ENCODE peak calls at places on chromosomes 7 and 10, in four cellular contexts. F is tibial nerve, X is RWPE1, E is A549. Y is an unnamed sample.

GRCh38 chr10:73209705-73210104 is 37.4 kb downstream of the DNAJC9 start:
- DNase-seq in F (no peak), X (peak), E (no peak), Y (no peak)

GRCh38 chr10:103692421-103693069 is 162.8 kb downstream of the SH3PXD2A start:
- DNase-seq in F (no peak), X (no peak), E (no peak), Y (no peak)

GRCh38 chr10:29598861-29599311 is 35.9 kb downstream of the SVIL start:
- DNase-seq in F (no peak), X (no peak), E (no peak), Y (no peak)

GRCh38 chr7:123401295-123401694 is 133.1 kb downstream of the IQUB start:
- DNase-seq in F (no peak), X (no peak), E (no peak), Y (no peak)

GRCh38 chr10:7846591-7846990 is 28.3 kb downstream of the TAF3 start:
- DNase-seq in F (no peak), X (no peak), E (no peak), Y (no peak)

GRCh38 chr10:12042409-12042796 is 206 bp downstream of the UPF2 start:
- DNase-seq in F (no peak), X (peak), E (peak), Y (peak)

GRCh38 chr10:42952931-42953683 is 123.8 kb upstream of the RET start:
- DNase-seq in F (no peak), X (no peak), E (no peak), Y (peak)

GRCh38 chr10:86340176-86340990 is 26.2 kb downstream of the GRID1 start:
- DNase-seq in F (no peak), X (no peak), E (no peak), Y (no peak)

GRCh38 chr7:117202511-117202910 is 120.3 kb downstream of the WNT2 start:
- DNase-seq in F (no peak), X (no peak), E (no peak), Y (no peak)

GRCh38 chr7:66055321-66055956 is 20.2 kb upstream of the ASL start:
- DNase-seq in F (no peak), X (no peak), E (no peak), Y (no peak)

GRCh38 chr7:73507556-73507955 is 14.5 kb downstream of the BAZ1B start:
- DNase-seq in F (no peak), X (no peak), E (no peak), Y (no peak)

GRCh38 chr7:2775376-2775775 is 68.7 kb downstream of the GNA12 start:
- DNase-seq in F (no peak), X (no peak), E (no peak), Y (no peak)

GRCh38 chr7:131111081-131111576 is 216.5 kb upstream of the MKLN1 start:
- DNase-seq in F (no peak), X (no peak), E (peak), Y (no peak)

GRCh38 chr7:148540041-148540738 is 50.4 kb upstream of the C7orf33 start:
- DNase-seq in F (no peak), X (peak), E (peak), Y (no peak)

GRCh38 chr10:36187382-36188042 is 545.4 kb upstream of the FZD8 start:
- DNase-seq in F (no peak), X (no peak), E (no peak), Y (no peak)

GRCh38 chr10:5813091-5813340 is 218 bp downstream of the GDI2 start:
- DNase-seq in F (no peak), X (no peak), E (no peak), Y (no peak)

GRCh38 chr10:113381906-113382562 is 170.8 kb upstream of the HABP2 start:
- DNase-seq in F (no peak), X (no peak), E (no peak), Y (peak)

DNA sequence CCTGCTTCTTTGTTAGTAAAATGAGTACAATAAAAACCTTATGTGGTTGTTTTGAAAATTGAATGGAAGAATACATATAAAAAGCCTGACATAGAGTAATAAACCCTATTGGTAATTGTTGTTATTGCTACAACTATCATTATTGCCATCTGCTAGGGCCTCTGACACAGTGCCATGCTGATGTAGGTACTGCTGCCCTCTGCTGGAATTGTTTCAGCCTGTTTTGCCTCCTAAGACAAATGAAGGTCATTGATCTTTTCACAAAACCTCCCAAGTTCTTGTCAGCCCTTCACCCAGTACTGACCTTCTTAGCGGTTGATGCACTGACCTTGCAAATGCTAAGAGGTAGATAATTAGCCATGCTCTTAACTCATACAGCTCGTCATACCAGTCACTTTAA is 975.3 kb downstream of the SORCS1 start:
- DNase-seq in F (no peak), X (peak), E (no peak), Y (peak)
- TF ChIP-seq CTCF in F (peak), X (peak), E (peak), Y (peak)

GRCh38 chr7:108815815-108816214 is 246.1 kb downstream of the DNAJB9 start:
- DNase-seq in F (no peak), X (no peak), E (no peak), Y (no peak)

GRCh38 chr7:108808556-108808955 is 238.9 kb downstream of the DNAJB9 start:
- DNase-seq in F (no peak), X (no peak), E (no peak), Y (no peak)

GRCh38 chr7:108818742-108819141 is 249.1 kb downstream of the DNAJB9 start:
- DNase-seq in F (no peak), X (no peak), E (no peak), Y (no peak)

GRCh38 chr7:108809356-108809755 is 239.7 kb downstream of the DNAJB9 start:
- DNase-seq in F (no peak), X (no peak), E (no peak), Y (no peak)

GRCh38 chr7:108813247-108814014 is 243.8 kb downstream of the DNAJB9 start:
- DNase-seq in F (no peak), X (no peak), E (no peak), Y (no peak)
- TF ChIP-seq CTCF in F (no peak), X (no peak), E (no peak), Y (no peak)

DNA sequence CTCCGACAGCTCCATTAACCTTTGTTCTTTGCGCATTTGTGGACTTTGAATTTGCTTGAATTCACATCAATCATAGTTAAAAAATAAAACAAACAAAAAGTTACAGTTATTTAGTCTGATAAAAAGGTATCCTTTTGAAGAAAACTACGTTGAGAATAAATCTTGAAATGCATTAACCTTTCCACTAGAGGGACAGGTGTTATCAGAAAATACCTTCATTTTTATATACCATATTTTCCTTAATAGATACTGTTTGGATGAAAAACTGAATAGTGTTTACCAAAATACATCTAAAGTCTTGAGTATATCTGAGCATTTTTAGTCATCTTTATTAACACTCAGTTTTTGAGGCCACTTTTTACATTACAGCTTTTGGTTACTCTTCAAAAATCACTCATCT is 371.9 kb downstream of the ZWINT start:
- DNase-seq in F (no peak), X (no peak), E (no peak), Y (no peak)
- TF ChIP-seq CTCF in F (no peak), X (peak), E (no peak), Y (peak)

GRCh38 chr7:91609525-91609924 is 271.0 kb downstream of the MTERF1 start:
- DNase-seq in F (no peak), X (no peak), E (no peak), Y (no peak)
- TF ChIP-seq CTCF in F (no peak), X (no peak), E (no peak), Y (no peak)

DNA sequence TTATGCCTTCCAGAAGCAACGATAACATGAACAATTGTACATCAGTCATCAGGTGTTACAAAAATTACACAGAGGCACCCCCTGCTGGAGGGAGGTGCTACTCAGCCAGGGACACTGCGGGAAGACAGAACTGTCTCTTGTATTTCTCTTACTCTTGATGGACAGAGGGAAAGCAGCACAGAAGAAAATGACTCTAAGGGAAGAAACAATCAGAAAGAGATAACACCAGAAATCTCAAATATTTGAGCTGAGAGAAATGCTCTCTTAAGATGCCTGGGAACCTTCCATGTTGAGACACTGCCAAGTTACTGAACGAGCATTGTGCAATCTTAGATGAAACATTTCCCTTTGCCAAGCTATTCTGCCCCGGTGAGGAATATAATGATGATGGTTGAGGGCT is 227.6 kb upstream of the NPSR1 start:
- DNase-seq in F (no peak), X (peak), E (peak), Y (peak)
- TF ChIP-seq CTCF in F (no peak), X (peak), E (peak), Y (peak)

DNA sequence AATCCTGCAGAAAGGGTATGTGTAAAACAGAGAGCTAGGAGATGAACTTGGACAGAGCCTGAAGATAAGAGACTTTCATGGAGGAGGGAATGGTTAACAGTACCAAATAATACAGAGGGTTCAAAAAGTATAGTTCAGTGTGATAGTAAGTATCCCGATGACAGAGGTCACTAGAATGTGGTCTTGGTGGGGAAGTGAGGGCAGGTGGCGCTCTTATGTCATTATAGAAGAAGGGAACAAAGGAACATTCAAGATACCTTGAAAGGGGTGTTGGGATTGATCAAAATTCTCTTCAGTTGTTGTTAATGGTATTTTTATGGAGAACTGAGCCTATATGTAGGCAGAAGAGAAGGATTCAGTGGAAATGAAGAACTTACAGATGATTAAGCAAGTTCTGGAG is 312.5 kb downstream of the SUGCT start:
- DNase-seq in F (no peak), X (no peak), E (no peak), Y (no peak)
- TF ChIP-seq CTCF in F (no peak), X (no peak), E (no peak), Y (no peak)

GRCh38 chr7:77199008-77199966 is at the start of gene FGL2:
- DNase-seq in F (peak), X (peak), E (no peak), Y (peak)
- TF ChIP-seq CTCF in F (no peak), X (no peak), E (no peak), Y (no peak)

DNA sequence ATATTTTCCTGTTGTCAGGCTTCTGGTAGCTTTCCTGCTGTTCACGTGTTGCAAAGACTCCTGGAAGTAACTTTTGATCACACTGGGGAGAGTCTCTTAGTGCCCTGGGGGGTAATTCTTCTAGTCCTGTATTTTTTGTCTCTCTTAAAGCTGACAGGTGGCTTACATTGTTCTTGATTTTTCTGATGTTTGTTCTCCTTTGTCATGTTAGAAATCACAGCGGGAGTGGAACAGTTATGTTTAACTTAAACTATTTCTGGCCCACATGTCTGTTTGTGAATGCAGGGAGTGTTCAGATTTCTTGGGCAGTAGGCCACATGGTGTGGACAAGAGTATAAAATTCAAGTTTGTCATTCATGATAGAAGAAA is 99.1 kb downstream of the PLPP4 start:
- DNase-seq in F (no peak), X (no peak), E (no peak), Y (no peak)
- TF ChIP-seq CTCF in F (no peak), X (no peak), E (no peak), Y (no peak)

GRCh38 chr7:76257973-76258372 is 44.5 kb upstream of the HSPB1 start:
- DNase-seq in F (no peak), X (no peak), E (no peak), Y (no peak)
- TF ChIP-seq CTCF in F (no peak), X (no peak), E (no peak), Y (no peak)

GRCh38 chr7:158353606-158354570 is 233.7 kb downstream of the PTPRN2 start:
- DNase-seq in F (no peak), X (peak), E (no peak), Y (no peak)

GRCh38 chr7:158356454-158356853 is 231.2 kb downstream of the PTPRN2 start:
- DNase-seq in F (no peak), X (no peak), E (no peak), Y (no peak)

GRCh38 chr7:158357106-158357897 is 230.3 kb downstream of the PTPRN2 start:
- DNase-seq in F (no peak), X (no peak), E (no peak), Y (no peak)

GRCh38 chr7:158354861-158355260 is 232.8 kb downstream of the PTPRN2 start:
- DNase-seq in F (no peak), X (no peak), E (no peak), Y (no peak)

DNA sequence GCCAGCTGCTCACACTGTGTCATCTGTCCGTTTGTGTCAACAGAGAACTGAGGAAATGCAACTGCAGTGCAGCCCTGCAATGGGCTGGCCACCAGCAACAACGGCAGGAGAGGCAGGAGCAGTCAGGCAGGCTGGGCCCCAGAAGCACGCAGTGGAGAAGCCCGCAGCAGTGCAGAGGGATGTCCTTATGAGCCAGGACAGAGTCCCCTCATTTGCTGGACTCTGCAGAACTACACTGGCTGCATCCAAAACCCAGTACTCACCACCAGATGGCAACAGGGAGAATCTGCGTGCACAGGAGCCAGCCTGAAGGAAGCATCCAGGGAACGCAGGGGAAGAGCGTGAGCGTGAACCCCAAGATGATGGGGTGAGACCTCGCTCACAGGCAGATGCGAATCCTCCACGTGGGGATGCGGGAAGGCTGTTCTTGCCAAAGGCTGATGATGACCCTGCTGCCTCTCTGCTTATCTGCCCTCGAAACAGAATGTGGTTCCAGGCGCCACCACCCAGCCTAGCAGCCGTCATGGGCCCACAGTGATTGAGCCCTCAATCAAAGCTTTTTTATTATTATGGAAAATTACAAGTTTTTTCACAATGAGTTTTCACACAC is 232.1 kb downstream of the PTPRN2 start:
- DNase-seq in F (no peak), X (no peak), E (no peak), Y (no peak)
- TF ChIP-seq CTCF in F (no peak), X (peak), E (no peak), Y (no peak)